ENCODE peak calls at places on chromosomes 2 and 18, in eight cellular contexts. O, V, P, X, Z, C, N and Y are unnamed samples.

GRCh38 chr2:33153008-33153407 is 206.3 kb downstream of the LTBP1 start:
- DNase-seq in Z (no peak), C (no peak), X (no peak), O (no peak), N (no peak), P (peak; percentile 43), V (peak; percentile 82), Y (no peak)

GRCh38 chr2:147860009-147860408 is 15.2 kb downstream of the ACVR2A start:
- DNase-seq in Z (peak; percentile 67), C (no peak), O (peak; percentile 45), X (no peak), N (no peak), P (no peak), V (no peak), Y (no peak)

GRCh38 chr18:7221424-7222155 is 9.3 kb upstream of the LRRC30 start:
- DNase-seq in Z (peak; percentile 95), X (peak; percentile 33), N (peak; percentile 64), O (peak; percentile 91), C (peak; percentile 16), P (peak; percentile 81), V (peak; percentile 75), Y (peak; percentile 79)

GRCh38 chr18:54734059-54734458 is 94.2 kb upstream of the RAB27B start:
- DNase-seq in Z (no peak), P (peak; percentile 49), O (no peak), C (no peak), X (no peak), N (no peak), V (peak; percentile 98), Y (peak; percentile 42)

GRCh38 chr2:14941151-14941631 is 308.7 kb downstream of the LRATD1 start:
- DNase-seq in N (no peak), O (no peak), V (peak; percentile 1), X (no peak), P (no peak), C (no peak), Z (no peak), Y (peak; percentile 7)

GRCh38 chr2:17303054-17303453 is 215.2 kb downstream of the RAD51AP2 start:
- DNase-seq in V (peak; percentile 52), C (no peak), O (no peak), N (no peak), P (peak; percentile 80), X (no peak), Z (no peak), Y (no peak)

GRCh38 chr2:142675398-142675797 is 202.1 kb upstream of the KYNU start:
- DNase-seq in V (no peak), P (no peak), Z (no peak), O (no peak), X (no peak), C (no peak), N (no peak), Y (no peak)

GRCh38 chr2:5453648-5454390 is 238.4 kb upstream of the SOX11 start:
- DNase-seq in X (no peak), C (no peak), P (no peak), N (no peak), Z (no peak), O (no peak), V (no peak), Y (no peak)

GRCh38 chr2:179049546-179050311 is at the start of gene CCDC141:
- DNase-seq in V (no peak), P (no peak), C (no peak), O (no peak), N (peak; percentile 23), Z (no peak), X (peak; percentile 24), Y (peak; percentile 62)

GRCh38 chr2:19673213-19673791 is 228.5 kb downstream of the TTC32 start:
- DNase-seq in C (no peak), V (peak; percentile 66), O (no peak), Z (no peak), P (peak; percentile 65), N (peak; percentile 33), X (no peak), Y (peak; percentile 46)

GRCh38 chr2:152222975-152223638 is 47.5 kb upstream of the STAM2 start:
- DNase-seq in C (no peak), N (peak; percentile 23), O (peak; percentile 16), X (no peak), V (peak; percentile 82), Z (peak; percentile 5), P (peak; percentile 77), Y (peak; percentile 82)

GRCh38 chr2:158088093-158088492 is 13.6 kb upstream of the UPP2 start:
- DNase-seq in C (no peak), V (no peak), Z (no peak), O (no peak), P (no peak), X (no peak), N (no peak), Y (no peak)

GRCh38 chr18:32271649-32272324 is 81.9 kb downstream of the MEP1B start:
- DNase-seq in P (peak; percentile 30), V (peak; percentile 69), C (peak; percentile 16), X (peak; percentile 14), O (peak; percentile 61), N (peak; percentile 62), Z (peak; percentile 83), Y (peak; percentile 68)

DNA sequence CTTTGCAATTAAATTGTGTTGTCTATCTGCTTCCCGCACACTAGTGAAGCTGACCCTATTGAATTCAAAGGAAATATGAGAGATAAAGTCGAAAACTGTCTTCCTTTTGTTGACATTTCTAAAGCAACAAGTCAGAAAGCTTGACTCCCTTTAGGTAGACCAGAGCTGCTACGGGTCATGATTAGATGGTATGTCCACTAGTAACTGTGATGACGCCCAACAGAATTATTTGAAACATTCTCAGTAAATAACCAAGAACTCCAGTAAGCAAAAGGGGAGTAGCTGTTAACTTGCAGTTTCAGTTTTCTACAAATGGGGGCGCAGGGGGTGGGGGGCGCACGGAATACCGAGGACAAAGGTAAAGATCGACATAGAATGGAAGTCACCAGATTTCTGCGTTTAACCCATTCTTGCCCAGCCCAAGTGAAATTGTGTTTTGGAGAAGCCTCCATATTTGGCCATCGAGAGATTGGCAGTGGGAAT is 56.4 kb downstream of the CRIM1 start:
- DNase-seq in X (no peak), V (no peak), C (no peak), N (no peak), O (peak; percentile 19), P (no peak), Z (peak; percentile 86), Y (no peak)
- H3K27ac ChIP-seq in X (no peak overlapping the region), V (peak overlapping the region; percentile 1), C (no peak overlapping the region), N (peak overlapping the region; percentile 99), O (no peak overlapping the region), P (no peak overlapping the region), Z (peak overlapping the region; percentile 14), Y (no peak overlapping the region)

GRCh38 chr18:8800445-8800844 is 95.1 kb downstream of the MTCL1 start:
- DNase-seq in Z (peak; percentile 77), C (peak; percentile 73), X (no peak), O (peak; percentile 76), N (no peak), V (peak; percentile 99), P (peak; percentile 98), Y (peak; percentile 66)

GRCh38 chr18:8798996-8799395 is 93.6 kb downstream of the MTCL1 start:
- DNase-seq in O (no peak), Z (no peak), N (peak; percentile 87), P (peak; percentile 52), V (peak; percentile 63), X (no peak), C (no peak), Y (no peak)

GRCh38 chr18:8799593-8799992 is 94.2 kb downstream of the MTCL1 start:
- DNase-seq in O (no peak), P (no peak), C (no peak), V (no peak), X (no peak), Z (no peak), N (no peak), Y (no peak)

GRCh38 chr18:8800876-8801262 is 95.5 kb downstream of the MTCL1 start:
- DNase-seq in V (peak; percentile 52), C (no peak), N (no peak), P (no peak), X (no peak), O (peak; percentile 36), Z (no peak), Y (no peak)

DNA sequence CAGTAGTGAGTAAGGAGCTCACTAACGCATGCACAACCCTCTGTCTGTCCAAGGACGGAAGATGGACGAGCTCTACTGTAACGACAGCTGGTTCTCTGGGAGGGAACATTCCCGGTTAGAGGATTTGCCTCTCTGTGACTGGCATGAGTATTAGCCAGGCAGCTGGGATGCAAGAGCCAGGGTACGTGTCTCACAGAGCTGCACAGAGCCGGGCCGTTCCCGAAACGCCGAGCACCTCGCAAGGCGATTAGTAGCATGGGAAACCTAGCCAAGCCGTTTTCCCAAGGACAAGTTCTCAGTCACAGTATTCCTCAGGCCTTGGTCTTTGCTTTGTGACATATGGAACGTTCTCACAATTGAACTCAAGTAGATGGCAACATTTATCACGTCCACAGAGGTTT is 94.7 kb downstream of the MTCL1 start:
- DNase-seq in C (no peak), X (no peak), O (no peak), Z (peak; percentile 20), V (peak; percentile 91), N (no peak), P (no peak), Y (no peak)
- H3K4me2 ChIP-seq in C (peak overlapping the region; percentile 70), X (no peak overlapping the region), O (peak overlapping the region; percentile 33), Z (no peak overlapping the region), V (peak overlapping the region; percentile 50), N (peak overlapping the region; percentile 52), P (peak overlapping the region; percentile 68), Y (peak overlapping the region; percentile 37)

GRCh38 chr18:26135563-26135962 is 1.9 kb downstream of the PSMA8 start:
- DNase-seq in N (no peak), Z (no peak), O (no peak), V (no peak), C (no peak), P (no peak), X (no peak), Y (no peak)

GRCh38 chr18:26134110-26134509 is 441 bp downstream of the PSMA8 start:
- DNase-seq in X (no peak), O (no peak), V (no peak), C (no peak), N (no peak), Z (no peak), P (no peak), Y (no peak)

DNA sequence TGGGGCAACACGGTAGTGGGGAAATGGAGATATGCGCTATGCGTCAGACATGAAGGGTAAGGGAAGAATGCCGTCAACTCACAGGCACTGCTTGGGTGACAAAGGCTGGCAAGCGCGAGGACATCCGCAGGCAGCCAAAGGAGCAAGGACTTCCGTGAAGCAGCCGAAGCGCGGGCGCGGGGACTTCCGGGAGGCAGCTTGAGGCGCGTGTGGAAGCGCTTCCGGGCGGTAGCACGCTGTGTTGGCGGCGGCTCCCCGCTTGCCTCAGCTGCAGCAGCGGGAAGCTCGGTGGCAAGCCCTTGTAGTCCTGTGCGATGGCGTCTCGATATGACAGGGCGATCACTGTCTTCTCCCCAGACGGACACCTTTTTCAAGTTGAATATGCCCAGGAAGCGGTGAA is at the start of gene PSMA8:
- DNase-seq in C (no peak), V (no peak), O (peak; percentile 17), X (no peak), P (no peak), N (no peak), Z (peak; percentile 78), Y (peak; percentile 14)
- TF ChIP-seq EZH2phosphoT487 in C (no peak), V (no peak), O (no peak), X (no peak), P (no peak), N (no peak), Z (no peak), Y (no peak)

DNA sequence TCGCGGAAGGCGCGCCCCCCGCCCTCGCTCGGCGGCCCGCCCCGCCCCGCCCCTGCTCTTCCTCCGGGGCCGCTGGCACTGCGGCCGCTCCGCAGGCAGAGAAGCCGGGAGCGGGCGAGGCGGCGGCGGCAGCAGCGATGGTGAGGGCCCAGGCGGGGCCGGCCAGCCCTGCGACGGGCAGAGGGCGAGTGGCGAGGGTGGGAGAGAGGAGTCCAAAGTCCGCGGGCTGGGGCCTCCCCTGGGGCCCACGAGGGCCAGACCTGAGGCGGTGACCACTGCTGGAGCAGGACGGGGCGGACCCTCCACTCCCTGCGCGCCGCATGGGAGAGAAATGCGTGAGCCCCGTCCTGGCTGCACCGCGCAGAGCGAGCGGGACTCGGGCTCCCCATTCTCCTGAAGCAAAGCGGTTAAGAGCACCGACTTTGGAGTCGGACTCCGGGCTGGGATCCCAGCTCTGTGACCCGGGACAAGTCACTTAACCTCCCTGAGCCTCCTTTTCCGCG is at the start of gene VAMP5:
- DNase-seq in Z (peak; percentile 55), N (peak; percentile 85), X (no peak), O (peak; percentile 49), V (peak; percentile 68), P (no peak), C (no peak), Y (peak; percentile 80)
- H3K27ac ChIP-seq in Z (no peak within 1 kb of the TSS), N (peak within 1 kb of the TSS; percentile 14), X (no peak within 1 kb of the TSS), O (no peak within 1 kb of the TSS), V (peak within 1 kb of the TSS; percentile 80), P (peak within 1 kb of the TSS; percentile 42), C (peak within 1 kb of the TSS; percentile 75), Y (peak within 1 kb of the TSS; percentile 83)